ENCODE peak calls at places on chromosomes 2 and 18, in five cellular contexts. C, W, G, V and N are unnamed samples.

GRCh38 chr18:58288922-58289797 is 245.1 kb downstream of the NEDD4L start:
- DNase-seq in G (peak), C (peak), W (no peak), V (no peak), N (peak)

GRCh38 chr2:26605195-26605968 is 35.8 kb downstream of the CIB4 start:
- DNase-seq in G (peak), V (no peak), C (peak), W (no peak), N (peak)

GRCh38 chr2:118474151-118474561 is 373.3 kb downstream of the EN1 start:
- DNase-seq in V (no peak), G (no peak), C (no peak), W (no peak), N (no peak)

GRCh38 chr18:30106356-30106755 is 936.2 kb downstream of the DSC3 start:
- DNase-seq in V (no peak), C (no peak), G (peak), W (no peak), N (no peak)

GRCh38 chr18:14086459-14087231 is 45.6 kb downstream of the ZNF519 start:
- DNase-seq in V (no peak), W (no peak), C (peak), G (peak), N (peak)

GRCh38 chr2:233273120-233273519 is 21.6 kb downstream of the ATG16L1 start:
- DNase-seq in C (no peak), V (no peak), W (no peak), G (no peak), N (no peak)

GRCh38 chr2:46490521-46491141 is 11.3 kb downstream of the TMEM247 start:
- DNase-seq in C (peak), V (no peak), G (no peak), W (peak), N (peak)

GRCh38 chr2:122531803-122532344 is 776.4 kb downstream of the TSN start:
- DNase-seq in C (peak), W (no peak), V (no peak), G (no peak), N (peak)

GRCh38 chr2:101063352-101063751 is 61.3 kb downstream of the RPL31 start:
- DNase-seq in G (peak), C (peak), V (no peak), W (no peak), N (peak)

GRCh38 chr2:217650716-217651360 is 352.0 kb downstream of the TNS1 start:
- DNase-seq in W (no peak), G (peak), C (peak), V (no peak), N (peak)

GRCh38 chr18:79467126-79467525 is 71.4 kb downstream of the NFATC1 start:
- DNase-seq in C (no peak), V (no peak), G (no peak), W (no peak), N (no peak)

GRCh38 chr2:152425765-152426710 is 91.1 kb downstream of the FMNL2 start:
- DNase-seq in W (no peak), V (no peak), C (peak), G (no peak), N (no peak)

GRCh38 chr2:84776011-84776410 is 104.9 kb downstream of the TRABD2A start:
- DNase-seq in C (no peak), G (peak), V (no peak), W (no peak), N (peak)

GRCh38 chr2:85971369-85971768 is 82.6 kb upstream of the ST3GAL5 start:
- DNase-seq in C (no peak), W (no peak), V (no peak), G (peak), N (peak)

GRCh38 chr18:48932462-48932818 is 18.3 kb downstream of the SMAD7 start:
- DNase-seq in C (no peak), W (no peak), V (no peak), G (no peak), N (no peak)

GRCh38 chr2:200051621-200051945 is 96.2 kb downstream of the MAIP1 start:
- DNase-seq in W (no peak), G (peak), C (no peak), V (no peak), N (no peak)

GRCh38 chr2:149413487-149413886 is 83.1 kb downstream of the LYPD6 start:
- DNase-seq in C (no peak), W (no peak), V (no peak), G (no peak), N (no peak)

GRCh38 chr2:85235281-85235680 is 92.5 kb downstream of the TGOLN2 start:
- DNase-seq in G (no peak), W (no peak), C (no peak), V (no peak), N (no peak)

GRCh38 chr2:130728007-130728454 is 839 bp upstream of the GPR148 start:
- DNase-seq in G (no peak), W (no peak), V (no peak), C (no peak), N (peak)